ENCODE peak calls at places on chromosomes 6 and 20, in eight cellular contexts. I is lower lobe of right lung, X is testis, F is suprapubic skin, C is aorta, U is HCT116, A is MG63, K is lung. P is an unnamed sample.

GRCh38 chr6:162856885-162857284 is 129.1 kb downstream of the PACRG start:
- DNase-seq in I (no peak), X (peak; percentile 67), F (no peak), C (no peak), U (peak; percentile 29), A (peak; percentile 36), K (no peak), P (peak; percentile 6)

GRCh38 chr6:18135171-18135570 is 12.7 kb upstream of the NHLRC1 start:
- DNase-seq in I (no peak), X (no peak), F (no peak), C (no peak), U (no peak), A (no peak), K (no peak), P (no peak)

GRCh38 chr6:22755605-22756004 is 186.2 kb downstream of the HDGFL1 start:
- DNase-seq in I (no peak), X (no peak), F (no peak), C (no peak), U (no peak), A (no peak), K (no peak), P (no peak)

GRCh38 chr6:99993533-99994251 is at the start of gene MCHR2:
- DNase-seq in I (no peak), X (peak; percentile 23), F (no peak), C (no peak), U (no peak), A (peak; percentile 7), K (no peak), P (no peak)

GRCh38 chr6:18837013-18837412 is 449.9 kb downstream of the RNF144B start:
- DNase-seq in I (no peak), X (no peak), F (no peak), C (no peak), U (no peak), A (no peak), K (no peak), P (no peak)

GRCh38 chr6:26157150-26157837 is 70.1 kb downstream of the HFE start:
- DNase-seq in I (peak; percentile 73), X (peak; percentile 71), F (peak; percentile 83), C (peak; percentile 87), U (no peak), A (peak; percentile 65), K (peak; percentile 67), P (peak; percentile 66)

GRCh38 chr20:689348-689747 is 13.7 kb upstream of the SCRT2 start:
- DNase-seq in I (no peak), X (no peak), F (peak; percentile 17), C (no peak), U (no peak), A (no peak), K (no peak), P (no peak)

GRCh38 chr20:45997187-45997586 is 11.5 kb upstream of the MMP9 start:
- DNase-seq in I (no peak), X (no peak), F (no peak), C (no peak), U (no peak), A (no peak), K (no peak), P (no peak)

GRCh38 chr6:163706688-163707087 is 292.2 kb downstream of the QKI start:
- DNase-seq in I (no peak), X (no peak), F (no peak), C (no peak), U (no peak), A (peak; percentile 26), K (no peak), P (no peak)

GRCh38 chr6:135195522-135195921 is 14.4 kb downstream of the MYB start:
- DNase-seq in I (no peak), X (no peak), F (no peak), C (no peak), U (no peak), A (no peak), K (no peak), P (no peak)

GRCh38 chr20:53629436-53629835 is 35.8 kb upstream of the ZNF217 start:
- DNase-seq in I (no peak), X (no peak), F (no peak), C (no peak), U (no peak), A (no peak), K (no peak), P (no peak)

GRCh38 chr6:148984516-148985056 is 237.8 kb downstream of the UST start:
- DNase-seq in I (no peak), X (no peak), F (no peak), C (no peak), U (no peak), A (no peak), K (no peak), P (no peak)

GRCh38 chr6:80541886-80542285 is 435.4 kb downstream of the BCKDHB start:
- DNase-seq in I (no peak), X (no peak), F (no peak), C (no peak), U (no peak), A (no peak), K (no peak), P (no peak)

GRCh38 chr20:18633411-18633810 is 45.6 kb downstream of the DTD1 start:
- DNase-seq in I (no peak), X (no peak), F (no peak), C (no peak), U (no peak), A (no peak), K (no peak), P (no peak)

GRCh38 chr6:126038234-126038633 is 51.9 kb downstream of the TRMT11 start:
- DNase-seq in I (no peak), X (no peak), F (no peak), C (no peak), U (no peak), A (no peak), K (no peak), P (no peak)

GRCh38 chr20:64024141-64024990 is 11.6 kb upstream of the C20orf204 start:
- DNase-seq in I (no peak), X (no peak), F (no peak), C (peak; percentile 35), U (no peak), A (no peak), K (no peak), P (peak; percentile 86)
- H3K36me3 ChIP-seq in I (peaks cover 95% of the 10 kb centered on the region), X (peaks cover 4% of the 10 kb centered on the region), F (peaks cover 98% of the 10 kb centered on the region), C (peaks cover 12% of the 10 kb centered on the region), U (peaks cover 37% of the 10 kb centered on the region), A (peaks cover 86% of the 10 kb centered on the region), K (peaks cover 74% of the 10 kb centered on the region), P (peaks cover 16% of the 10 kb centered on the region)

GRCh38 chr20:57281900-57282299 is 15.5 kb upstream of the BMP7 start:
- DNase-seq in I (no peak), X (no peak), F (no peak), C (no peak), U (no peak), A (no peak), K (no peak), P (no peak)

GRCh38 chr20:57287007-57287810 is 20.8 kb upstream of the BMP7 start:
- DNase-seq in I (no peak), X (no peak), F (no peak), C (no peak), U (no peak), A (no peak), K (no peak), P (no peak)

GRCh38 chr20:57280221-57280620 is 13.8 kb upstream of the BMP7 start:
- DNase-seq in I (no peak), X (no peak), F (no peak), C (no peak), U (no peak), A (no peak), K (no peak), P (no peak)

GRCh38 chr20:57282691-57283361 is 16.4 kb upstream of the BMP7 start:
- DNase-seq in I (no peak), X (no peak), F (no peak), C (no peak), U (no peak), A (no peak), K (no peak), P (no peak)

DNA sequence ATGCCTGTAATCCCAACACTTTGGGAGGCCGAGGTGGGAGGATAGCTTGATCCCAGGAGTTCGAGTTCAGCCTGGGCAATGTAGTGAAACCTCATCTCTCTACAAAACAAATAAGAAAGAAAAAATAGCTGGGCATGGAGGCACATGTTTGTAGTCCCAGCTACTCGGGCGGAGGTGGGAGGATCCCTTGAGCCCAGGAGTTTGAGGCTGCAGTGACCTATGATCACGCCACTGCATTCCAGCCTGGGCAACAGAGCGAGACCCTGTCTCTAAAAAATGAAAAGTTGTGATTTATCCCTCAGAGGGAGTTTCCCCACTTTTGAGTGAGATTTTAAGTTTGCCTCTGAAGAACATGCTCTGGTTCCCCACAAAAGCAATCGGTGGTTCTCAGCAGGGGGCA is 17.4 kb upstream of the BMP7 start:
- DNase-seq in I (no peak), X (no peak), F (no peak), C (no peak), U (no peak), A (no peak), K (no peak), P (no peak)
- H3K27me3 ChIP-seq in I (peaks cover 37% of the 10 kb centered on the region), X (no peaks in the 10 kb centered on the region), F (peaks cover 26% of the 10 kb centered on the region), C (no peaks in the 10 kb centered on the region), U (peaks cover 39% of the 10 kb centered on the region), A (peaks cover 2% of the 10 kb centered on the region), K (no peaks in the 10 kb centered on the region), P (no peaks in the 10 kb centered on the region)

GRCh38 chr20:24013953-24014352 is 25.4 kb upstream of the GGTLC1 start:
- DNase-seq in I (no peak), X (no peak), F (no peak), C (no peak), U (no peak), A (no peak), K (no peak), P (no peak)

GRCh38 chr20:24016560-24016959 is 28.0 kb upstream of the GGTLC1 start:
- DNase-seq in I (no peak), X (no peak), F (no peak), C (no peak), U (no peak), A (no peak), K (no peak), P (no peak)

GRCh38 chr20:24017160-24017761 is 28.7 kb upstream of the GGTLC1 start:
- DNase-seq in I (no peak), X (no peak), F (no peak), C (no peak), U (no peak), A (peak; percentile 12), K (no peak), P (no peak)

GRCh38 chr20:24018796-24019195 is 30.2 kb upstream of the GGTLC1 start:
- DNase-seq in I (no peak), X (no peak), F (no peak), C (no peak), U (no peak), A (peak; percentile 48), K (no peak), P (no peak)
- H3K36me3 ChIP-seq in I (no peaks in the 10 kb centered on the region), X (no peaks in the 10 kb centered on the region), F (no peaks in the 10 kb centered on the region), C (no peaks in the 10 kb centered on the region), U (no peaks in the 10 kb centered on the region), A (no peaks in the 10 kb centered on the region), K (no peaks in the 10 kb centered on the region), P (no peaks in the 10 kb centered on the region)

DNA sequence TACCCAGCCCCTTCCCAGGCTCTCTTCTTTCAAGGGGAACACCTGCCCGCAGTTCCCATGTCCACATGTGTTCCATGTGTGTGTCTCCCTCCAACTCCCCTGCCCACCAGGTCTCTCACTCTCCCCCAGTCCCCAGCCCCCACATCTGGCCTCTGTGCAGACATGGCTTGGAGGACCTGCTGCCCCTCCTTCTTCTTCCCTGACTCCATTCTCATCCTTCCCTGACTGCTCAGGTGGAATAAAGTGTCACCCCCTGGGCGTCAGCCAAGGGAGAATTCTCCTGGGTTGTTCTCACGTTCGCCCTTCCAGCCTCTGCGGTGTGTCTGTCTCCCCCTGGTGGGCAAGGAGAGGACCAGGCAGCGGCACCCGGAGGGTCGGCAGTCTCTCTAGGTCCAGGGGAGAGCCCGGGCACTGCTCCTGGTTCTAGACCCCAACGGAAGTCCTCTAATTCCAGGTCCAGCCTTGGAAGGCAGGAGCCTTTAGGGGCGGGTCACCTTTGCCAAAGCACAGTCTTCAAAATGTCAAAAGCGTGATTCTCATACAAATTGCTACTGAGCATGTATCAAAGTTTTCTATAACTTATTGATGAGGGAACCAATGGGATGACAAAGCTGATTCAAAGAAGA is 50.5 kb downstream of the EBF4 start:
- DNase-seq in I (peak; percentile 63), X (peak; percentile 65), F (no peak), C (peak; percentile 65), U (peak; percentile 54), A (peak; percentile 49), K (peak; percentile 59), P (peak; percentile 57)
- H3K27me3 ChIP-seq in I (no peaks in the 10 kb centered on the region), X (no peaks in the 10 kb centered on the region), F (no peaks in the 10 kb centered on the region), C (no peaks in the 10 kb centered on the region), U (no peaks in the 10 kb centered on the region), A (no peaks in the 10 kb centered on the region), K (no peaks in the 10 kb centered on the region), P (no peaks in the 10 kb centered on the region)

P was measured in small intestine.